ENCODE peak calls at places on chromosomes 1 and 21, in six cellular contexts. One of them, this sample, is unnamed.

GRCh38 chr1:181310560-181310959 is 172.8 kb upstream of the CACNA1E start:
- DNase-seq in heart left ventricle: no peak
- DNase-seq in K562: no peak
- DNase-seq in CD8-positive, alpha-beta T cell: no peak
- DNase-seq in esophagus squamous epithelium: no peak
- DNase-seq in hepatocyte: no peak
- DNase-seq in this sample: no peak

GRCh38 chr1:46769028-46769740 is 29.7 kb upstream of the CYP4B1 start:
- DNase-seq in heart left ventricle: no peak
- DNase-seq in K562: no peak
- DNase-seq in CD8-positive, alpha-beta T cell: no peak
- DNase-seq in esophagus squamous epithelium: no peak
- DNase-seq in hepatocyte: no peak
- DNase-seq in this sample: no peak

GRCh38 chr1:67719329-67720196 is 34.6 kb downstream of the GADD45A start:
- DNase-seq in heart left ventricle: no peak
- DNase-seq in K562: no peak
- DNase-seq in CD8-positive, alpha-beta T cell: no peak
- DNase-seq in esophagus squamous epithelium: no peak
- DNase-seq in hepatocyte: no peak
- DNase-seq in this sample: no peak

GRCh38 chr1:160291248-160292220 is 6.6 kb upstream of the PEX19 start:
- DNase-seq in heart left ventricle: peak
- DNase-seq in K562: peak
- DNase-seq in CD8-positive, alpha-beta T cell: peak
- DNase-seq in esophagus squamous epithelium: no peak
- DNase-seq in hepatocyte: peak
- DNase-seq in this sample: peak

GRCh38 chr1:29639741-29640427 is 403.6 kb downstream of the PTPRU start:
- DNase-seq in heart left ventricle: no peak
- DNase-seq in K562: no peak
- DNase-seq in CD8-positive, alpha-beta T cell: no peak
- DNase-seq in esophagus squamous epithelium: no peak
- DNase-seq in hepatocyte: no peak
- DNase-seq in this sample: peak

GRCh38 chr1:211935448-211935970 is 99.8 kb downstream of the INTS7 start:
- DNase-seq in heart left ventricle: no peak
- DNase-seq in K562: no peak
- DNase-seq in CD8-positive, alpha-beta T cell: no peak
- DNase-seq in esophagus squamous epithelium: no peak
- DNase-seq in hepatocyte: no peak
- DNase-seq in this sample: no peak

GRCh38 chr21:26554365-26554764 is 18.7 kb downstream of the CYYR1 start:
- DNase-seq in heart left ventricle: no peak
- DNase-seq in K562: no peak
- DNase-seq in CD8-positive, alpha-beta T cell: no peak
- DNase-seq in esophagus squamous epithelium: no peak
- DNase-seq in hepatocyte: no peak
- DNase-seq in this sample: no peak

GRCh38 chr1:151936653-151937052 is 27.3 kb upstream of the THEM4 start:
- DNase-seq in heart left ventricle: no peak
- DNase-seq in K562: peak
- DNase-seq in CD8-positive, alpha-beta T cell: no peak
- DNase-seq in esophagus squamous epithelium: no peak
- DNase-seq in hepatocyte: peak
- DNase-seq in this sample: no peak

GRCh38 chr1:243315455-243315854 is 59.6 kb downstream of the SDCCAG8 start:
- DNase-seq in heart left ventricle: no peak
- DNase-seq in K562: no peak
- DNase-seq in CD8-positive, alpha-beta T cell: no peak
- DNase-seq in esophagus squamous epithelium: no peak
- DNase-seq in hepatocyte: no peak
- DNase-seq in this sample: no peak

GRCh38 chr1:27391511-27392095 is 819 bp upstream of the GPR3 start:
- DNase-seq in heart left ventricle: peak
- DNase-seq in K562: peak
- DNase-seq in CD8-positive, alpha-beta T cell: no peak
- DNase-seq in esophagus squamous epithelium: no peak
- DNase-seq in hepatocyte: peak
- DNase-seq in this sample: no peak

GRCh38 chr1:180080439-180080838 is 74.2 kb upstream of the QSOX1 start:
- DNase-seq in heart left ventricle: no peak
- DNase-seq in K562: peak
- DNase-seq in CD8-positive, alpha-beta T cell: no peak
- DNase-seq in esophagus squamous epithelium: no peak
- DNase-seq in hepatocyte: no peak
- DNase-seq in this sample: no peak

DNA sequence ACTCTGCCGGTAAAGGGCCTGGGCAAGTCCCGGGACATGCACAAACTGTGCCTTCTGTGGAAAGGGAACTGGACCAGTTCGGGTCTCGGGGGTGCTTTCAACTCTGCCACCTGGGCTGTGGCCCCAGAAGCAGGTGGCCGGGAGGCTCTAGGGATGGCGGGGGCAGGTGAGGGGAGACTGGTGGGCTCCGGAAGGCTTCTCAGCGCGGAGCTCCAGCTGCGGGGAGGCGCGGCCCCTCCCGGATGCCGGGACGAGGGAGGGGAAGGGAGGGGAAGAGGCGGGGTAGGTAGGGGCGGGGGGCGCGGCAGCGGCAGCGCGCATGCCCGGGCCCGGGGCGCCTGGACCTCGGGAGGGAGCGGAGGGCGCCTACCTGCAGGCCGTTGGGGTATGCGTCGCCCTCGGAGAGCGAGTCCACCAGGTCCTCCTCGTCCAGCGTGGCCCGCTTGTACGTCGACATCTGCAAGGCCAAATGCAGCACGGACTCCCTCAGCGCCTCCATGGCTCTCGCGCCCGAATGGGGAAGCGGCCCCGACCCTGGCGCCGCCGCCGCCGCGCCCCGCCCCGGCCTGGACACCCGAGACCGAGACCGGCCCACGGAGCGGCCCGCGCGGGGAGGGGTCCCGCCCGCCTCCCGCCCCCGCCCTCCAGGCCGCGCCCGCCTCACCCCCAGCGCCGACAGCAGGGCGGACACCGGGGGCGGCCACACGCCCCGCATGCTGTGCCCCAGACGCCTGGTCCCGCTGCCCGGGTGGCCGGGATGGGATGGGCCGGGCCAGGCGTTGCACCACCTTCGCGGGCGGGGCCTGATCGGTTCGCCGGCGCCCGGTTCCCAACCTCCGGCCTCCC is at the start of gene ECE1:
- DNase-seq in heart left ventricle: peak
- DNase-seq in K562: peak
- DNase-seq in CD8-positive, alpha-beta T cell: no peak
- DNase-seq in esophagus squamous epithelium: no peak
- DNase-seq in hepatocyte: peak
- DNase-seq in this sample: no peak
- H3K27ac ChIP-seq in heart left ventricle: peak
- H3K27ac ChIP-seq in K562: no peak
- H3K27ac ChIP-seq in CD8-positive, alpha-beta T cell: peak
- H3K27ac ChIP-seq in esophagus squamous epithelium: peak
- H3K27ac ChIP-seq in hepatocyte: peak
- H3K27ac ChIP-seq in this sample: peak

DNA sequence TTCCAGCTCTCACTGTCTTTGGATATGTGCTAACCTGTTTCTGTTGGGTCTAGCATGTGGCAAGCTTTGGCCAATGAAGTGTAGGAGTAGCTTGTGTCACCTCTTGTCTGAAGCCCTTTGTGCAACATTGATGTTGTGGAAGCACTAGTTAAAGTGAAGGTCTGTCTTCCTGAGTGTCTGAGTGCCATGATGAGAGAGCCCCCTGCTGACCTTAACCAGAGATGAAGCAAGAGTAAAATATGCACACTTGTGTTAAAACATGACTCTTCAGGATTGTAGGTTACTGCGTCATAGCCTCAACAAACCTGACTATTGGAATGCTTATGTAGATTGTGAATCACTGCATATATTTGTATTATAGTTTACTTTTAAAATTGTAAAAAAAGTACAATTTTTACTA is 103.7 kb downstream of the NCAM2 start:
- DNase-seq in heart left ventricle: no peak
- DNase-seq in K562: peak
- DNase-seq in CD8-positive, alpha-beta T cell: no peak
- DNase-seq in esophagus squamous epithelium: no peak
- DNase-seq in hepatocyte: peak
- DNase-seq in this sample: peak
- TF ChIP-seq CTCF in heart left ventricle: no peak
- TF ChIP-seq CTCF in K562: peak
- TF ChIP-seq CTCF in CD8-positive, alpha-beta T cell: no peak
- TF ChIP-seq CTCF in esophagus squamous epithelium: no peak
- TF ChIP-seq CTCF in hepatocyte: peak
- TF ChIP-seq CTCF in this sample: peak

DNA sequence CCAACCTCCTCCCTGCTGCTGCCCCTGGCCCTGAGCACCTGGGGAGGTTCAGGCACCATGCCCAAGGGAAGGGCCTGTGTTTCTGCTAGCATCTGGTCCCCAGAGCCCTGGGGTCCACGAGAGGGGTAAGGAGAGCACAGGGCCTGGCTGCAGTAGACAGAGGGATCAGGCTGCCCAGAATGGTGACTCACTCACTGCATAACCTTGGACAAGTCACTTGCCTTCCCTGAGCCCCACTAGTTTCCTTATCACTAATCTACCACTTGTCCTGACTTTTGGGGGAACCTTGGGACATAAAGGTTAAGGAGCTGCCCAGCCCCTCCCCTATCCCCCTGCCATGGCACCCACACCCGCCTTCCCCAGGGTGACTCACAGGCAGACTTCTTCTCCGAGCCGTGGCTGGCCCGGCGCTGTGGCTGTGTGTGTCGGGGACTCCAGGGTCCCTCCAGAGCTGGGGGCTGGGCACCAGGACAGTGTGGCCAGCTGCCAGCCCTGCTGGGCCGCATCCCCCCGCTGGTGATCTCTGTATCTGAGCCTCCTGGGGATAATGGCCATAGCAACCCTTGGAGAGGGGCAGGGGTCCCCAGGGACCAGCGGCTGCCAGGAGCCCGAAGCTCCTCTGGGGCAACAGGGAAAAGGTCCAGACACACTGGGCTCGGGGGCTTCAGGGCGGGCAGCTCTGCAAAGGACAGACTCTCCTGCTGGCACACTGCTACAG is 4.0 kb downstream of the ARHGEF19 start:
- DNase-seq in heart left ventricle: no peak
- DNase-seq in K562: peak
- DNase-seq in CD8-positive, alpha-beta T cell: no peak
- DNase-seq in esophagus squamous epithelium: no peak
- DNase-seq in hepatocyte: peak
- DNase-seq in this sample: peak
- H3K27ac ChIP-seq in heart left ventricle: no peak
- H3K27ac ChIP-seq in K562: peak
- H3K27ac ChIP-seq in CD8-positive, alpha-beta T cell: no peak
- H3K27ac ChIP-seq in esophagus squamous epithelium: peak
- H3K27ac ChIP-seq in hepatocyte: no peak
- H3K27ac ChIP-seq in this sample: no peak

DNA sequence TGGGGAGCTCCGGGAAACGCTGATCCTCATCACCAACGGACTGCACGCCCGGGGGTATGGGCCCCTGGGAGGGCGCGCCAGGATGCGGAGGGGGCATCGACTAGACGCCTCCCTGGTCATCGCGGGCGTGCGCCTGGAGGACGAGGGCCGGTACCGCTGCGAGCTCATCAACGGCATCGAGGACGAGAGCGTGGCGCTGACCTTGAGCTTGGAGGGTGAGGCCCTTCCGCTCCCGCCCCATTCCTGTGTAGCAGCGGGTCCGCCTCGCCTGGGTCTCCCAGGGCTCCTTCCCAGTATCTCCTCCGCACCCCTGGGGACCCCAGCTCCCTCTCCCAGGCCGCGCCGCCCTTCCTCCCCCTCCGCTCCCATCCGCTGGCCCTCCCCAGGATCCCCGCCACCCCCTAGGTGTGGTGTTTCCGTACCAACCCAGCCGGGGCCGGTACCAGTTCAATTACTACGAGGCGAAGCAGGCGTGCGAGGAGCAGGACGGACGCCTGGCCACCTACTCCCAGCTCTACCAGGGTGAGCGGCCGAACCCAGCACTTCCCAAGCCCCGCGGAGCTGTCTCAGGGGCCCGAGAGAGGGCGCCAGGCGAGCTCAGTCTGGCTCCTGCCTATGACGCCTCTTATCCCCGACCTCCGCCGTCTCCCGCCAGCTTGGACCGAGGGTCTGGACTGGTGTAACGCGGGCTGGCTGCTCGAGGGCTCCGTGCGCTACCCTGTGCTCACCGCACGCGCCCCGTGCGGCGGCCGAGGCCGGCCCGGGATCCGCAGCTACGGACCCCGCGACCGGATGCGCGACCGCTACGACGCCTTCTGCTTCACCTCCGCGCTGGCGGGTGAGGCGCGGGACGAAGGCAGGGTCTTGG is 5.0 kb downstream of the HAPLN2 start:
- DNase-seq in heart left ventricle: peak
- DNase-seq in K562: peak
- DNase-seq in CD8-positive, alpha-beta T cell: no peak
- DNase-seq in esophagus squamous epithelium: no peak
- DNase-seq in hepatocyte: peak
- DNase-seq in this sample: peak
- TF ChIP-seq CTCF in heart left ventricle: peak
- TF ChIP-seq CTCF in K562: peak
- TF ChIP-seq CTCF in CD8-positive, alpha-beta T cell: peak
- TF ChIP-seq CTCF in esophagus squamous epithelium: no peak
- TF ChIP-seq CTCF in hepatocyte: peak
- TF ChIP-seq CTCF in this sample: peak

GRCh38 chr1:39659110-39659509 is 12.8 kb downstream of the NT5C1A start:
- DNase-seq in heart left ventricle: no peak
- DNase-seq in K562: no peak
- DNase-seq in CD8-positive, alpha-beta T cell: no peak
- DNase-seq in esophagus squamous epithelium: no peak
- DNase-seq in hepatocyte: no peak
- DNase-seq in this sample: no peak

GRCh38 chr1:39659538-39659937 is 12.4 kb downstream of the NT5C1A start:
- DNase-seq in heart left ventricle: no peak
- DNase-seq in K562: no peak
- DNase-seq in CD8-positive, alpha-beta T cell: no peak
- DNase-seq in esophagus squamous epithelium: no peak
- DNase-seq in hepatocyte: no peak
- DNase-seq in this sample: no peak

GRCh38 chr1:39666772-39667171 is 5.1 kb downstream of the NT5C1A start:
- DNase-seq in heart left ventricle: no peak
- DNase-seq in K562: no peak
- DNase-seq in CD8-positive, alpha-beta T cell: no peak
- DNase-seq in esophagus squamous epithelium: no peak
- DNase-seq in hepatocyte: no peak
- DNase-seq in this sample: no peak

GRCh38 chr1:39668111-39668510 is 3.8 kb downstream of the NT5C1A start:
- DNase-seq in heart left ventricle: peak
- DNase-seq in K562: no peak
- DNase-seq in CD8-positive, alpha-beta T cell: no peak
- DNase-seq in esophagus squamous epithelium: no peak
- DNase-seq in hepatocyte: no peak
- DNase-seq in this sample: no peak

GRCh38 chr1:39663559-39663958 is 8.3 kb downstream of the NT5C1A start:
- DNase-seq in heart left ventricle: no peak
- DNase-seq in K562: peak
- DNase-seq in CD8-positive, alpha-beta T cell: no peak
- DNase-seq in esophagus squamous epithelium: no peak
- DNase-seq in hepatocyte: no peak
- DNase-seq in this sample: no peak
- H3K27ac ChIP-seq in heart left ventricle: no peak
- H3K27ac ChIP-seq in K562: no peak
- H3K27ac ChIP-seq in CD8-positive, alpha-beta T cell: no peak
- H3K27ac ChIP-seq in esophagus squamous epithelium: no peak
- H3K27ac ChIP-seq in hepatocyte: no peak
- H3K27ac ChIP-seq in this sample: no peak

This sample was measured in brain microvascular endothelial cell.